ENCODE peak calls at places on chromosomes 4 and X, in ten cellular contexts. One of them, this sample, is unnamed.

GRCh38 chrX:154805696-154806091 is 409 bp upstream of the MPP1 start:
- DNase-seq in fibroblast of the aortic adventitia: peak
- DNase-seq in caudate nucleus: no peak
- DNase-seq in NCI-H1092: no peak
- DNase-seq in endothelial cell: no peak
- DNase-seq in stimulated activated CD4-positive, alpha-beta T cell treated with anti-CD3 and anti-CD28 coated beads, Interleukin-2, amount 100 ng/mL, for 24 hours: no peak
- DNase-seq in activated T-helper 1 cell treated with Interleukin-2 at 50 U/mL for 16 hours: no peak
- DNase-seq in trophoblast cell: peak
- DNase-seq in AG09309: no peak
- DNase-seq in DMS153: no peak
- DNase-seq in this sample: no peak

GRCh38 chr4:98602270-98602669 is 56.1 kb downstream of the TSPAN5 start:
- DNase-seq in fibroblast of the aortic adventitia: no peak
- DNase-seq in caudate nucleus: no peak
- DNase-seq in NCI-H1092: no peak
- DNase-seq in endothelial cell: no peak
- DNase-seq in stimulated activated CD4-positive, alpha-beta T cell treated with anti-CD3 and anti-CD28 coated beads, Interleukin-2, amount 100 ng/mL, for 24 hours: no peak
- DNase-seq in activated T-helper 1 cell treated with Interleukin-2 at 50 U/mL for 16 hours: no peak
- DNase-seq in trophoblast cell: no peak
- DNase-seq in AG09309: no peak
- DNase-seq in DMS153: no peak
- DNase-seq in this sample: no peak

GRCh38 chr4:144582975-144583374 is 63.0 kb upstream of the HHIP start:
- DNase-seq in fibroblast of the aortic adventitia: peak
- DNase-seq in caudate nucleus: no peak
- DNase-seq in NCI-H1092: no peak
- DNase-seq in endothelial cell: no peak
- DNase-seq in stimulated activated CD4-positive, alpha-beta T cell treated with anti-CD3 and anti-CD28 coated beads, Interleukin-2, amount 100 ng/mL, for 24 hours: no peak
- DNase-seq in activated T-helper 1 cell treated with Interleukin-2 at 50 U/mL for 16 hours: no peak
- DNase-seq in trophoblast cell: no peak
- DNase-seq in AG09309: no peak
- DNase-seq in DMS153: peak
- DNase-seq in this sample: peak

GRCh38 chrX:9842541-9842940 is 56.3 kb downstream of the SHROOM2 start:
- DNase-seq in fibroblast of the aortic adventitia: no peak
- DNase-seq in caudate nucleus: no peak
- DNase-seq in NCI-H1092: no peak
- DNase-seq in endothelial cell: no peak
- DNase-seq in stimulated activated CD4-positive, alpha-beta T cell treated with anti-CD3 and anti-CD28 coated beads, Interleukin-2, amount 100 ng/mL, for 24 hours: no peak
- DNase-seq in activated T-helper 1 cell treated with Interleukin-2 at 50 U/mL for 16 hours: no peak
- DNase-seq in trophoblast cell: no peak
- DNase-seq in AG09309: no peak
- DNase-seq in DMS153: no peak
- DNase-seq in this sample: no peak

GRCh38 chrX:131264665-131265064 is 24.4 kb downstream of the IGSF1 start:
- DNase-seq in fibroblast of the aortic adventitia: no peak
- DNase-seq in caudate nucleus: no peak
- DNase-seq in NCI-H1092: no peak
- DNase-seq in endothelial cell: no peak
- DNase-seq in stimulated activated CD4-positive, alpha-beta T cell treated with anti-CD3 and anti-CD28 coated beads, Interleukin-2, amount 100 ng/mL, for 24 hours: no peak
- DNase-seq in activated T-helper 1 cell treated with Interleukin-2 at 50 U/mL for 16 hours: no peak
- DNase-seq in trophoblast cell: no peak
- DNase-seq in AG09309: no peak
- DNase-seq in DMS153: no peak
- DNase-seq in this sample: no peak

GRCh38 chr4:77342170-77342810 is 185.3 kb downstream of the CCNG2 start:
- DNase-seq in fibroblast of the aortic adventitia: no peak
- DNase-seq in caudate nucleus: no peak
- DNase-seq in NCI-H1092: no peak
- DNase-seq in endothelial cell: no peak
- DNase-seq in stimulated activated CD4-positive, alpha-beta T cell treated with anti-CD3 and anti-CD28 coated beads, Interleukin-2, amount 100 ng/mL, for 24 hours: no peak
- DNase-seq in activated T-helper 1 cell treated with Interleukin-2 at 50 U/mL for 16 hours: no peak
- DNase-seq in trophoblast cell: no peak
- DNase-seq in AG09309: no peak
- DNase-seq in DMS153: no peak
- DNase-seq in this sample: no peak

GRCh38 chrX:73561791-73562190 is 1.2 kb upstream of the CHIC1 start:
- DNase-seq in fibroblast of the aortic adventitia: peak
- DNase-seq in caudate nucleus: no peak
- DNase-seq in NCI-H1092: no peak
- DNase-seq in endothelial cell: no peak
- DNase-seq in stimulated activated CD4-positive, alpha-beta T cell treated with anti-CD3 and anti-CD28 coated beads, Interleukin-2, amount 100 ng/mL, for 24 hours: no peak
- DNase-seq in activated T-helper 1 cell treated with Interleukin-2 at 50 U/mL for 16 hours: no peak
- DNase-seq in trophoblast cell: no peak
- DNase-seq in AG09309: no peak
- DNase-seq in DMS153: no peak
- DNase-seq in this sample: no peak

GRCh38 chr4:95155759-95156451 is 392.9 kb downstream of the UNC5C start:
- DNase-seq in fibroblast of the aortic adventitia: peak
- DNase-seq in caudate nucleus: no peak
- DNase-seq in NCI-H1092: no peak
- DNase-seq in endothelial cell: no peak
- DNase-seq in stimulated activated CD4-positive, alpha-beta T cell treated with anti-CD3 and anti-CD28 coated beads, Interleukin-2, amount 100 ng/mL, for 24 hours: no peak
- DNase-seq in activated T-helper 1 cell treated with Interleukin-2 at 50 U/mL for 16 hours: no peak
- DNase-seq in trophoblast cell: peak
- DNase-seq in AG09309: peak
- DNase-seq in DMS153: no peak
- DNase-seq in this sample: no peak

GRCh38 chrX:10979956-10980355 is 131.2 kb upstream of the HCCS start:
- DNase-seq in fibroblast of the aortic adventitia: no peak
- DNase-seq in caudate nucleus: no peak
- DNase-seq in NCI-H1092: no peak
- DNase-seq in endothelial cell: no peak
- DNase-seq in stimulated activated CD4-positive, alpha-beta T cell treated with anti-CD3 and anti-CD28 coated beads, Interleukin-2, amount 100 ng/mL, for 24 hours: no peak
- DNase-seq in activated T-helper 1 cell treated with Interleukin-2 at 50 U/mL for 16 hours: no peak
- DNase-seq in trophoblast cell: no peak
- DNase-seq in AG09309: no peak
- DNase-seq in DMS153: no peak
- DNase-seq in this sample: no peak

GRCh38 chr4:75820676-75821075 is 81.6 kb downstream of the PPEF2 start:
- DNase-seq in fibroblast of the aortic adventitia: no peak
- DNase-seq in caudate nucleus: no peak
- DNase-seq in NCI-H1092: no peak
- DNase-seq in endothelial cell: no peak
- DNase-seq in stimulated activated CD4-positive, alpha-beta T cell treated with anti-CD3 and anti-CD28 coated beads, Interleukin-2, amount 100 ng/mL, for 24 hours: no peak
- DNase-seq in activated T-helper 1 cell treated with Interleukin-2 at 50 U/mL for 16 hours: no peak
- DNase-seq in trophoblast cell: no peak
- DNase-seq in AG09309: no peak
- DNase-seq in DMS153: no peak
- DNase-seq in this sample: no peak

GRCh38 chr4:47933798-47934197 is 19.4 kb upstream of the NFXL1 start:
- DNase-seq in fibroblast of the aortic adventitia: peak
- DNase-seq in caudate nucleus: no peak
- DNase-seq in NCI-H1092: no peak
- DNase-seq in endothelial cell: no peak
- DNase-seq in stimulated activated CD4-positive, alpha-beta T cell treated with anti-CD3 and anti-CD28 coated beads, Interleukin-2, amount 100 ng/mL, for 24 hours: no peak
- DNase-seq in activated T-helper 1 cell treated with Interleukin-2 at 50 U/mL for 16 hours: no peak
- DNase-seq in trophoblast cell: no peak
- DNase-seq in AG09309: peak
- DNase-seq in DMS153: no peak
- DNase-seq in this sample: peak

GRCh38 chr4:73446336-73446938 is 10.4 kb downstream of the AFP start:
- DNase-seq in fibroblast of the aortic adventitia: peak
- DNase-seq in caudate nucleus: no peak
- DNase-seq in NCI-H1092: peak
- DNase-seq in endothelial cell: peak
- DNase-seq in stimulated activated CD4-positive, alpha-beta T cell treated with anti-CD3 and anti-CD28 coated beads, Interleukin-2, amount 100 ng/mL, for 24 hours: no peak
- DNase-seq in activated T-helper 1 cell treated with Interleukin-2 at 50 U/mL for 16 hours: no peak
- DNase-seq in trophoblast cell: peak
- DNase-seq in AG09309: no peak
- DNase-seq in DMS153: peak
- DNase-seq in this sample: peak

GRCh38 chr4:72468904-72469502 is 100.0 kb downstream of the ADAMTS3 start:
- DNase-seq in fibroblast of the aortic adventitia: peak
- DNase-seq in caudate nucleus: no peak
- DNase-seq in NCI-H1092: no peak
- DNase-seq in endothelial cell: no peak
- DNase-seq in stimulated activated CD4-positive, alpha-beta T cell treated with anti-CD3 and anti-CD28 coated beads, Interleukin-2, amount 100 ng/mL, for 24 hours: no peak
- DNase-seq in activated T-helper 1 cell treated with Interleukin-2 at 50 U/mL for 16 hours: no peak
- DNase-seq in trophoblast cell: no peak
- DNase-seq in AG09309: no peak
- DNase-seq in DMS153: no peak
- DNase-seq in this sample: peak

GRCh38 chrX:118226060-118226428 is 109.4 kb upstream of the KLHL13 start:
- DNase-seq in fibroblast of the aortic adventitia: peak
- DNase-seq in caudate nucleus: no peak
- DNase-seq in NCI-H1092: no peak
- DNase-seq in endothelial cell: no peak
- DNase-seq in stimulated activated CD4-positive, alpha-beta T cell treated with anti-CD3 and anti-CD28 coated beads, Interleukin-2, amount 100 ng/mL, for 24 hours: no peak
- DNase-seq in activated T-helper 1 cell treated with Interleukin-2 at 50 U/mL for 16 hours: no peak
- DNase-seq in trophoblast cell: no peak
- DNase-seq in AG09309: no peak
- DNase-seq in DMS153: peak
- DNase-seq in this sample: peak

GRCh38 chr4:67539830-67540229 is 5.5 kb downstream of the CENPC start:
- DNase-seq in fibroblast of the aortic adventitia: no peak
- DNase-seq in caudate nucleus: no peak
- DNase-seq in NCI-H1092: no peak
- DNase-seq in endothelial cell: no peak
- DNase-seq in stimulated activated CD4-positive, alpha-beta T cell treated with anti-CD3 and anti-CD28 coated beads, Interleukin-2, amount 100 ng/mL, for 24 hours: no peak
- DNase-seq in activated T-helper 1 cell treated with Interleukin-2 at 50 U/mL for 16 hours: no peak
- DNase-seq in trophoblast cell: no peak
- DNase-seq in AG09309: no peak
- DNase-seq in DMS153: no peak
- DNase-seq in this sample: no peak

GRCh38 chr4:3402409-3403103 is 39.2 kb upstream of the HGFAC start:
- DNase-seq in fibroblast of the aortic adventitia: peak
- DNase-seq in caudate nucleus: no peak
- DNase-seq in NCI-H1092: no peak
- DNase-seq in endothelial cell: no peak
- DNase-seq in stimulated activated CD4-positive, alpha-beta T cell treated with anti-CD3 and anti-CD28 coated beads, Interleukin-2, amount 100 ng/mL, for 24 hours: no peak
- DNase-seq in activated T-helper 1 cell treated with Interleukin-2 at 50 U/mL for 16 hours: no peak
- DNase-seq in trophoblast cell: no peak
- DNase-seq in AG09309: peak
- DNase-seq in DMS153: no peak
- DNase-seq in this sample: no peak

GRCh38 chr4:133493241-133493640 is 344.1 kb downstream of the PCDH10 start:
- DNase-seq in fibroblast of the aortic adventitia: no peak
- DNase-seq in caudate nucleus: no peak
- DNase-seq in NCI-H1092: no peak
- DNase-seq in endothelial cell: no peak
- DNase-seq in stimulated activated CD4-positive, alpha-beta T cell treated with anti-CD3 and anti-CD28 coated beads, Interleukin-2, amount 100 ng/mL, for 24 hours: no peak
- DNase-seq in activated T-helper 1 cell treated with Interleukin-2 at 50 U/mL for 16 hours: no peak
- DNase-seq in trophoblast cell: no peak
- DNase-seq in AG09309: no peak
- DNase-seq in DMS153: no peak
- DNase-seq in this sample: no peak

GRCh38 chr4:183388777-183389176 is 55.7 kb upstream of the CDKN2AIP start:
- DNase-seq in fibroblast of the aortic adventitia: no peak
- DNase-seq in caudate nucleus: no peak
- DNase-seq in NCI-H1092: no peak
- DNase-seq in endothelial cell: no peak
- DNase-seq in stimulated activated CD4-positive, alpha-beta T cell treated with anti-CD3 and anti-CD28 coated beads, Interleukin-2, amount 100 ng/mL, for 24 hours: no peak
- DNase-seq in activated T-helper 1 cell treated with Interleukin-2 at 50 U/mL for 16 hours: no peak
- DNase-seq in trophoblast cell: no peak
- DNase-seq in AG09309: no peak
- DNase-seq in DMS153: no peak
- DNase-seq in this sample: no peak

GRCh38 chr4:154731756-154732155 is 12.0 kb upstream of the LRAT start:
- DNase-seq in fibroblast of the aortic adventitia: no peak
- DNase-seq in caudate nucleus: no peak
- DNase-seq in NCI-H1092: no peak
- DNase-seq in endothelial cell: no peak
- DNase-seq in stimulated activated CD4-positive, alpha-beta T cell treated with anti-CD3 and anti-CD28 coated beads, Interleukin-2, amount 100 ng/mL, for 24 hours: no peak
- DNase-seq in activated T-helper 1 cell treated with Interleukin-2 at 50 U/mL for 16 hours: no peak
- DNase-seq in trophoblast cell: no peak
- DNase-seq in AG09309: no peak
- DNase-seq in DMS153: no peak
- DNase-seq in this sample: no peak

GRCh38 chrX:427812-428725 is 41.4 kb upstream of the PPP2R3B start:
- DNase-seq in fibroblast of the aortic adventitia: no peak
- DNase-seq in caudate nucleus: no peak
- DNase-seq in NCI-H1092: no peak
- DNase-seq in endothelial cell: no peak
- DNase-seq in stimulated activated CD4-positive, alpha-beta T cell treated with anti-CD3 and anti-CD28 coated beads, Interleukin-2, amount 100 ng/mL, for 24 hours: peak
- DNase-seq in activated T-helper 1 cell treated with Interleukin-2 at 50 U/mL for 16 hours: no peak
- DNase-seq in trophoblast cell: no peak
- DNase-seq in AG09309: no peak
- DNase-seq in DMS153: no peak
- DNase-seq in this sample: no peak

GRCh38 chrX:53080628-53081580 is 1.3 kb upstream of the TSPYL2 start:
- DNase-seq in fibroblast of the aortic adventitia: peak
- DNase-seq in caudate nucleus: no peak
- DNase-seq in NCI-H1092: peak
- DNase-seq in endothelial cell: no peak
- DNase-seq in stimulated activated CD4-positive, alpha-beta T cell treated with anti-CD3 and anti-CD28 coated beads, Interleukin-2, amount 100 ng/mL, for 24 hours: no peak
- DNase-seq in activated T-helper 1 cell treated with Interleukin-2 at 50 U/mL for 16 hours: no peak
- DNase-seq in trophoblast cell: no peak
- DNase-seq in AG09309: no peak
- DNase-seq in DMS153: no peak
- DNase-seq in this sample: no peak

GRCh38 chr4:54400802-54401201 is 171.7 kb downstream of the PDGFRA start:
- DNase-seq in fibroblast of the aortic adventitia: peak
- DNase-seq in caudate nucleus: peak
- DNase-seq in NCI-H1092: no peak
- DNase-seq in endothelial cell: peak
- DNase-seq in stimulated activated CD4-positive, alpha-beta T cell treated with anti-CD3 and anti-CD28 coated beads, Interleukin-2, amount 100 ng/mL, for 24 hours: no peak
- DNase-seq in activated T-helper 1 cell treated with Interleukin-2 at 50 U/mL for 16 hours: no peak
- DNase-seq in trophoblast cell: no peak
- DNase-seq in AG09309: peak
- DNase-seq in DMS153: no peak
- DNase-seq in this sample: no peak

GRCh38 chr4:8707045-8707781 is 114.6 kb downstream of the CPZ start:
- DNase-seq in fibroblast of the aortic adventitia: no peak
- DNase-seq in caudate nucleus: no peak
- DNase-seq in NCI-H1092: no peak
- DNase-seq in endothelial cell: no peak
- DNase-seq in stimulated activated CD4-positive, alpha-beta T cell treated with anti-CD3 and anti-CD28 coated beads, Interleukin-2, amount 100 ng/mL, for 24 hours: no peak
- DNase-seq in activated T-helper 1 cell treated with Interleukin-2 at 50 U/mL for 16 hours: no peak
- DNase-seq in trophoblast cell: no peak
- DNase-seq in AG09309: no peak
- DNase-seq in DMS153: no peak
- DNase-seq in this sample: no peak

GRCh38 chr4:188086858-188087257 is 22.5 kb downstream of the TRIML2 start:
- DNase-seq in fibroblast of the aortic adventitia: no peak
- DNase-seq in caudate nucleus: no peak
- DNase-seq in NCI-H1092: no peak
- DNase-seq in endothelial cell: no peak
- DNase-seq in stimulated activated CD4-positive, alpha-beta T cell treated with anti-CD3 and anti-CD28 coated beads, Interleukin-2, amount 100 ng/mL, for 24 hours: no peak
- DNase-seq in activated T-helper 1 cell treated with Interleukin-2 at 50 U/mL for 16 hours: no peak
- DNase-seq in trophoblast cell: no peak
- DNase-seq in AG09309: no peak
- DNase-seq in DMS153: no peak
- DNase-seq in this sample: no peak

GRCh38 chr4:102311407-102311806 is 33.9 kb downstream of the SLC39A8 start:
- DNase-seq in fibroblast of the aortic adventitia: no peak
- DNase-seq in caudate nucleus: no peak
- DNase-seq in NCI-H1092: no peak
- DNase-seq in endothelial cell: no peak
- DNase-seq in stimulated activated CD4-positive, alpha-beta T cell treated with anti-CD3 and anti-CD28 coated beads, Interleukin-2, amount 100 ng/mL, for 24 hours: no peak
- DNase-seq in activated T-helper 1 cell treated with Interleukin-2 at 50 U/mL for 16 hours: no peak
- DNase-seq in trophoblast cell: no peak
- DNase-seq in AG09309: no peak
- DNase-seq in DMS153: no peak
- DNase-seq in this sample: no peak

GRCh38 chr4:76879731-76880364 is 18.1 kb downstream of the SOWAHB start:
- DNase-seq in fibroblast of the aortic adventitia: no peak
- DNase-seq in caudate nucleus: no peak
- DNase-seq in NCI-H1092: no peak
- DNase-seq in endothelial cell: no peak
- DNase-seq in stimulated activated CD4-positive, alpha-beta T cell treated with anti-CD3 and anti-CD28 coated beads, Interleukin-2, amount 100 ng/mL, for 24 hours: no peak
- DNase-seq in activated T-helper 1 cell treated with Interleukin-2 at 50 U/mL for 16 hours: no peak
- DNase-seq in trophoblast cell: no peak
- DNase-seq in AG09309: no peak
- DNase-seq in DMS153: no peak
- DNase-seq in this sample: no peak

GRCh38 chr4:32789026-32789608 is 2068.9 kb downstream of the PCDH7 start:
- DNase-seq in fibroblast of the aortic adventitia: peak
- DNase-seq in caudate nucleus: no peak
- DNase-seq in NCI-H1092: no peak
- DNase-seq in endothelial cell: no peak
- DNase-seq in stimulated activated CD4-positive, alpha-beta T cell treated with anti-CD3 and anti-CD28 coated beads, Interleukin-2, amount 100 ng/mL, for 24 hours: no peak
- DNase-seq in activated T-helper 1 cell treated with Interleukin-2 at 50 U/mL for 16 hours: no peak
- DNase-seq in trophoblast cell: no peak
- DNase-seq in AG09309: no peak
- DNase-seq in DMS153: no peak
- DNase-seq in this sample: no peak

GRCh38 chrX:39174761-39175417 is 373.6 kb downstream of the MID1IP1 start:
- DNase-seq in fibroblast of the aortic adventitia: peak
- DNase-seq in caudate nucleus: no peak
- DNase-seq in NCI-H1092: peak
- DNase-seq in endothelial cell: no peak
- DNase-seq in stimulated activated CD4-positive, alpha-beta T cell treated with anti-CD3 and anti-CD28 coated beads, Interleukin-2, amount 100 ng/mL, for 24 hours: peak
- DNase-seq in activated T-helper 1 cell treated with Interleukin-2 at 50 U/mL for 16 hours: no peak
- DNase-seq in trophoblast cell: no peak
- DNase-seq in AG09309: no peak
- DNase-seq in DMS153: peak
- DNase-seq in this sample: peak

This sample was measured in NCI-H345.